ENCODE peak calls at places on chromosomes 4 and X, in five cellular contexts. Q is SK-N-SH, M is HCT116, A is H1, S is HepG2. F is an unnamed sample.
A peak's percentile ranks its signal among the peaks of the same experiment; 100 is the strongest.

GRCh38 chr4:114378306-114378903 is 220.2 kb upstream of the UGT8 start:
- DNase-seq in M (no peak), S (no peak), A (no peak), Q (peak; percentile 32), F (no peak)

GRCh38 chrX:119189586-119189985 is 46.5 kb upstream of the PGRMC1 start:
- DNase-seq in Q (no peak), S (no peak), M (no peak), A (no peak), F (no peak)

GRCh38 chr4:2217726-2218125 is 24.2 kb downstream of the HAUS3 start:
- DNase-seq in Q (no peak), S (no peak), M (no peak), A (no peak), F (no peak)

GRCh38 chr4:87053802-87054767 is 119.3 kb downstream of the AFF1 start:
- DNase-seq in S (no peak), A (no peak), Q (no peak), M (no peak), F (no peak)

GRCh38 chrX:154718607-154719006 is 32.3 kb downstream of the GAB3 start:
- DNase-seq in A (no peak), S (no peak), M (no peak), Q (no peak), F (no peak)

GRCh38 chr4:75629239-75629638 is 1.1 kb downstream of the CDKL2 start:
- DNase-seq in S (no peak), A (no peak), M (no peak), Q (no peak), F (no peak)

GRCh38 chr4:138540056-138540800 is 298.1 kb upstream of the SLC7A11 start:
- DNase-seq in Q (no peak), A (no peak), S (no peak), M (no peak), F (no peak)

GRCh38 chr4:136687118-136687517 is 845.2 kb downstream of the PCDH18 start:
- DNase-seq in A (peak; percentile 49), S (peak; percentile 2), Q (no peak), M (no peak), F (no peak)

GRCh38 chr4:73086095-73086869 is 16.8 kb upstream of the COX18 start:
- DNase-seq in M (no peak), A (no peak), Q (no peak), S (no peak), F (no peak)

GRCh38 chr4:150078996-150079581 is 844 bp downstream of the DCLK2 start:
- DNase-seq in A (peak; percentile 73), Q (peak; percentile 77), M (no peak), S (no peak), F (no peak)

GRCh38 chrX:68867458-68868166 is 38.8 kb downstream of the EFNB1 start:
- DNase-seq in M (no peak), S (no peak), Q (no peak), A (no peak), F (no peak)

GRCh38 chr4:104677122-104677521 is 182.4 kb upstream of the CXXC4 start:
- DNase-seq in M (no peak), A (no peak), Q (no peak), S (no peak), F (no peak)

GRCh38 chr4:93199492-93199891 is 629.1 kb upstream of the ATOH1 start:
- DNase-seq in S (peak; percentile 41), Q (peak; percentile 58), M (peak; percentile 45), A (no peak), F (no peak)

GRCh38 chr4:40227284-40227683 is 30.5 kb downstream of the RHOH start:
- DNase-seq in M (no peak), S (no peak), A (no peak), Q (no peak), F (peak; percentile 77)

GRCh38 chr4:163595590-163595989 is 101.1 kb downstream of the TMA16 start:
- DNase-seq in A (no peak), Q (no peak), M (no peak), S (no peak), F (no peak)

GRCh38 chrX:20595928-20596550 is 329.3 kb upstream of the RPS6KA3 start:
- DNase-seq in A (no peak), M (no peak), S (no peak), Q (no peak), F (no peak)

GRCh38 chrX:117327306-117327705 is 789.3 kb downstream of the KLHL13 start:
- DNase-seq in M (no peak), S (no peak), A (no peak), Q (no peak), F (no peak)

GRCh38 chrX:33434256-33435092 is 223.1 kb upstream of the DMD start:
- DNase-seq in S (peak; percentile 9), A (peak; percentile 79), Q (peak; percentile 42), M (no peak), F (no peak)

GRCh38 chr4:93084599-93085305 is 743.8 kb upstream of the ATOH1 start:
- DNase-seq in S (no peak), M (no peak), A (no peak), Q (no peak), F (no peak)

GRCh38 chr4:70619288-70619687 is 9.3 kb upstream of the ENAM start:
- DNase-seq in M (no peak), S (no peak), Q (no peak), A (no peak), F (no peak)

GRCh38 chr4:151459380-151459779 is 50.4 kb downstream of the FHIP1A start:
- DNase-seq in S (no peak), A (no peak), Q (no peak), M (no peak), F (no peak)

GRCh38 chr4:100022792-100023222 is 72.7 kb upstream of the H2AZ1 start:
- DNase-seq in S (no peak), Q (peak; percentile 59), M (no peak), A (peak; percentile 45), F (no peak)

GRCh38 chrX:20711366-20711765 is 444.7 kb upstream of the RPS6KA3 start:
- DNase-seq in A (no peak), Q (no peak), S (no peak), M (no peak), F (no peak)

GRCh38 chr4:88575222-88575621 is 17.1 kb upstream of the HERC3 start:
- DNase-seq in Q (no peak), A (no peak), M (no peak), S (no peak), F (no peak)

DNA sequence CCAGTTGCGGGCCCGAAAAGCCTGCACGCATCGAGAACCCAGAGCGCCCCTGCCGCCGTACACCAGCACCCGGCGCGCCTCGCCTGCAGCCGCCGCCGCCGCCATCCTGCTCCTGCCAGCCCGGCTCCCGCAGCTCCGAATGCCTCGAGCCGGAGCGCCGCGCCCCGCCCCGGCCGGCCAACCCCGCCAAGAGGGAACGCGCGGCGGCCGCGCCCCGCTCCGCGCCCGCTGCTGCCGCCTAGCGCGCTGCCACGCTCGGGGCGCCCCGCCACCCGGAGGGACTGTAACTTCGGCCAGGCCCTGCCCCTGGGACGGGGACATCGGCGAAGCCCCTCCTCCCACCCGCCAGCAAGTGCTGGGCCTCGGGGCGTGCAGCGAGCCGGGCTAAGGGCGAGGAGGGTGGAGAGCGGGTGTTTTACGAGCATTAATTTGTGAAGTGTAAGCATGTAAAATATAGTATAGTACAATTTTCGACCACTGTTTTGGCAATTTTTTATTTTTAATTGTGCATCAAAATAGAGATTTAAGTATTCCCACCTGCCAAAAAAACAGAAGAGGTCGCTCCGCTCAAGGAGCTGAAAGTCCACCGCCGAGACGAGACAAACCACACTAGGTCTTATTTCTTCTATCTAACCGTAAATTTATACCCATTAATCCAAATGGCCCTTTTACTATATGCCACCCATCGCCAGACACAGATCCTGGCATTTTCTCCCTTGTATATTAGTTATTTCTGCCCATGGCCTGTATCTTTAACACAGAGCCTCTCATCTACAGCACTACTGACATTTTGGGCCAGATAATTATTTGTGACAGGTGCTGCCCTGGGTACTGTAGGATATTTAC is at the start of gene QDPR:
- DNase-seq in M (peak; percentile 63), Q (peak; percentile 93), S (peak; percentile 67), A (peak; percentile 85), F (peak; percentile 19)
- TF ChIP-seq CTCF in M (peak; percentile 56), Q (peak; percentile 48), S (peak; percentile 76), A (peak; percentile 45), F (peak; percentile 43)

GRCh38 chr4:108878781-108879180 is 115.9 kb upstream of the ETNPPL start:
- DNase-seq in A (no peak), Q (no peak), M (no peak), S (no peak), F (no peak)

GRCh38 chr4:108874806-108875205 is 112.0 kb upstream of the ETNPPL start:
- DNase-seq in M (no peak), A (no peak), S (no peak), Q (no peak), F (no peak)

GRCh38 chr4:108881190-108881589 is 118.3 kb upstream of the ETNPPL start:
- DNase-seq in M (no peak), A (no peak), S (no peak), Q (no peak), F (no peak)

GRCh38 chr4:108877821-108878220 is 115.0 kb upstream of the ETNPPL start:
- DNase-seq in Q (no peak), A (no peak), M (no peak), S (no peak), F (no peak)
- TF ChIP-seq JUND in Q (no peak), A (peak; percentile 63), M (no peak), S (no peak), F (no peak)

DNA sequence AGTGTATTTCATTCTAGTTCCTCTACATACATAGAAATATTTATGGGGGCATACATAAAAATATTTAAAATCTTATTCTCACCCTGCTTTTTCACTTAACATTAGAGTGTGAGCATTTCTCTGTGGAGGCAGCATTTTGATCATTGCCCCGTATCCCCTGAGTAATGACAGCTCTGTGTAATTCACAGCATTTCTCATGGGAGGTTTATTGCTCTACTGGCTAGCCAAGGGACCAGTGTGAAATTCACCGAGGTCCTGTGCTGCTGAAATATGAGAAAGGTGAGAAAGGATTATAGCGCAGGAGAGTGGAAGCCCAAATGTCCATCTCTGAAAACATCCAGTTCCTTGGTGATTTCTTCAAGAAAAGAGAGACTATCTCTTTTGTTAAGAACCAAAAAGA is 22.9 kb downstream of the PDGFC start:
- DNase-seq in A (no peak), S (no peak), M (no peak), Q (no peak), F (no peak)
- TF ChIP-seq CTCF in A (no peak), S (no peak), M (no peak), Q (no peak), F (no peak)

GRCh38 chrX:10169180-10169579 is 12.4 kb downstream of the CLCN4 start:
- DNase-seq in S (peak; percentile 78), M (no peak), A (no peak), Q (no peak), F (no peak)

GRCh38 chrX:10166248-10166716 is 9.5 kb downstream of the CLCN4 start:
- DNase-seq in S (no peak), M (no peak), Q (no peak), A (no peak), F (no peak)

GRCh38 chrX:10166731-10167149 is 10.0 kb downstream of the CLCN4 start:
- DNase-seq in M (no peak), A (no peak), S (peak; percentile 39), Q (no peak), F (no peak)

GRCh38 chrX:10168226-10168625 is 11.5 kb downstream of the CLCN4 start:
- DNase-seq in M (no peak), S (peak; percentile 70), Q (no peak), A (no peak), F (no peak)

GRCh38 chrX:10167573-10167972 is 10.8 kb downstream of the CLCN4 start:
- DNase-seq in M (no peak), Q (no peak), S (no peak), A (no peak), F (peak; percentile 15)
- TF ChIP-seq JUND in M (no peak), Q (no peak), S (no peak), A (no peak), F (no peak)

F was measured in GM12878.